ENCODE peak calls at places on chromosome 22, in six cellular contexts. One of them, this sample, is unnamed.

GRCh38 chr22:48651036-48651890 is 1176.4 kb downstream of the BRD1 start:
- DNase-seq in breast epithelium: no peak
- DNase-seq in tibial nerve: no peak
- DNase-seq in astrocyte of the spinal cord: no peak
- DNase-seq in HFF-Myc: no peak
- DNase-seq in pancreas: no peak
- DNase-seq in this sample: no peak

GRCh38 chr22:23113067-23113846 is 28.5 kb downstream of the RSPH14 start:
- DNase-seq in breast epithelium: no peak
- DNase-seq in pancreas: no peak
- DNase-seq in tibial nerve: no peak
- DNase-seq in HFF-Myc: peak; percentile 46
- DNase-seq in astrocyte of the spinal cord: peak; percentile 22
- DNase-seq in this sample: no peak

GRCh38 chr22:36331912-36332622 is 55.7 kb downstream of the MYH9 start:
- DNase-seq in HFF-Myc: peak; percentile 57
- DNase-seq in pancreas: peak; percentile 51
- DNase-seq in breast epithelium: no peak
- DNase-seq in tibial nerve: peak; percentile 58
- DNase-seq in astrocyte of the spinal cord: peak; percentile 68
- DNase-seq in this sample: no peak

GRCh38 chr22:20549232-20549841 is 41.9 kb downstream of the MED15 start:
- DNase-seq in HFF-Myc: no peak
- DNase-seq in astrocyte of the spinal cord: peak; percentile 46
- DNase-seq in pancreas: no peak
- DNase-seq in breast epithelium: no peak
- DNase-seq in tibial nerve: no peak
- DNase-seq in this sample: no peak

GRCh38 chr22:35782504-35782903 is 64.8 kb downstream of the APOL5 start:
- DNase-seq in tibial nerve: no peak
- DNase-seq in breast epithelium: no peak
- DNase-seq in HFF-Myc: no peak
- DNase-seq in pancreas: no peak
- DNase-seq in astrocyte of the spinal cord: peak; percentile 24
- DNase-seq in this sample: no peak

GRCh38 chr22:48576333-48577013 is 1251.2 kb downstream of the BRD1 start:
- DNase-seq in breast epithelium: no peak
- DNase-seq in tibial nerve: no peak
- DNase-seq in pancreas: no peak
- DNase-seq in astrocyte of the spinal cord: no peak
- DNase-seq in HFF-Myc: no peak
- DNase-seq in this sample: no peak

GRCh38 chr22:19846620-19847344 is 7.9 kb downstream of the GNB1L start:
- DNase-seq in astrocyte of the spinal cord: no peak
- DNase-seq in tibial nerve: no peak
- DNase-seq in HFF-Myc: no peak
- DNase-seq in breast epithelium: no peak
- DNase-seq in pancreas: no peak
- DNase-seq in this sample: no peak

GRCh38 chr22:23220485-23221350 is 40.4 kb downstream of the BCR start:
- DNase-seq in astrocyte of the spinal cord: no peak
- DNase-seq in HFF-Myc: no peak
- DNase-seq in tibial nerve: no peak
- DNase-seq in breast epithelium: no peak
- DNase-seq in pancreas: no peak
- DNase-seq in this sample: no peak

GRCh38 chr22:45448431-45448830 is 34.9 kb downstream of the RIBC2 start:
- DNase-seq in tibial nerve: peak; percentile 57
- DNase-seq in pancreas: no peak
- DNase-seq in HFF-Myc: no peak
- DNase-seq in astrocyte of the spinal cord: no peak
- DNase-seq in breast epithelium: no peak
- DNase-seq in this sample: no peak

GRCh38 chr22:33865248-33865647 is 55.0 kb downstream of the LARGE1 start:
- DNase-seq in tibial nerve: no peak
- DNase-seq in breast epithelium: no peak
- DNase-seq in HFF-Myc: no peak
- DNase-seq in pancreas: no peak
- DNase-seq in astrocyte of the spinal cord: no peak
- DNase-seq in this sample: no peak

GRCh38 chr22:44019416-44019815 is 4.7 kb upstream of the PARVB start:
- DNase-seq in tibial nerve: no peak
- DNase-seq in pancreas: no peak
- DNase-seq in HFF-Myc: no peak
- DNase-seq in breast epithelium: no peak
- DNase-seq in astrocyte of the spinal cord: no peak
- DNase-seq in this sample: no peak

GRCh38 chr22:44906248-44906936 is 103.4 kb downstream of the PHF21B start:
- DNase-seq in pancreas: no peak
- DNase-seq in HFF-Myc: no peak
- DNase-seq in tibial nerve: no peak
- DNase-seq in astrocyte of the spinal cord: no peak
- DNase-seq in breast epithelium: peak; percentile 37
- DNase-seq in this sample: no peak

GRCh38 chr22:35301370-35301874 is 1.7 kb downstream of the TOM1 start:
- DNase-seq in breast epithelium: no peak
- DNase-seq in pancreas: no peak
- DNase-seq in astrocyte of the spinal cord: peak; percentile 85
- DNase-seq in tibial nerve: no peak
- DNase-seq in HFF-Myc: no peak
- DNase-seq in this sample: no peak

GRCh38 chr22:22872722-22873708 is 14.6 kb upstream of the IGLL5 start:
- DNase-seq in astrocyte of the spinal cord: no peak
- DNase-seq in HFF-Myc: no peak
- DNase-seq in pancreas: no peak
- DNase-seq in breast epithelium: no peak
- DNase-seq in tibial nerve: no peak
- DNase-seq in this sample: no peak

GRCh38 chr22:41197046-41197807 is 7.9 kb upstream of the L3MBTL2 start:
- DNase-seq in HFF-Myc: no peak
- DNase-seq in tibial nerve: peak; percentile 68
- DNase-seq in astrocyte of the spinal cord: peak; percentile 39
- DNase-seq in breast epithelium: peak; percentile 71
- DNase-seq in pancreas: peak; percentile 81
- DNase-seq in this sample: no peak

GRCh38 chr22:20976291-20976877 is 5.7 kb upstream of the LZTR1 start:
- DNase-seq in astrocyte of the spinal cord: no peak
- DNase-seq in pancreas: no peak
- DNase-seq in tibial nerve: no peak
- DNase-seq in HFF-Myc: no peak
- DNase-seq in breast epithelium: no peak
- DNase-seq in this sample: no peak

GRCh38 chr22:36740716-36741115 is 35.2 kb downstream of the IFT27 start:
- DNase-seq in pancreas: no peak
- DNase-seq in HFF-Myc: no peak
- DNase-seq in astrocyte of the spinal cord: no peak
- DNase-seq in tibial nerve: no peak
- DNase-seq in breast epithelium: no peak
- DNase-seq in this sample: no peak

GRCh38 chr22:35345808-35346505 is 34.9 kb upstream of the HMOX1 start:
- DNase-seq in pancreas: no peak
- DNase-seq in astrocyte of the spinal cord: no peak
- DNase-seq in HFF-Myc: no peak
- DNase-seq in breast epithelium: no peak
- DNase-seq in tibial nerve: no peak
- DNase-seq in this sample: no peak

GRCh38 chr22:31935961-31936635 is 8.2 kb upstream of the YWHAH start:
- DNase-seq in pancreas: no peak
- DNase-seq in breast epithelium: no peak
- DNase-seq in tibial nerve: no peak
- DNase-seq in HFF-Myc: no peak
- DNase-seq in astrocyte of the spinal cord: no peak
- DNase-seq in this sample: no peak

GRCh38 chr22:38489142-38489541 is 17.0 kb downstream of the DDX17 start:
- DNase-seq in HFF-Myc: no peak
- DNase-seq in astrocyte of the spinal cord: no peak
- DNase-seq in breast epithelium: no peak
- DNase-seq in tibial nerve: no peak
- DNase-seq in pancreas: no peak
- DNase-seq in this sample: no peak

GRCh38 chr22:36612458-36612857 is 83.5 kb upstream of the EIF3D start:
- DNase-seq in astrocyte of the spinal cord: no peak
- DNase-seq in pancreas: peak; percentile 67
- DNase-seq in breast epithelium: no peak
- DNase-seq in tibial nerve: no peak
- DNase-seq in HFF-Myc: no peak
- DNase-seq in this sample: no peak

GRCh38 chr22:31983911-31984661 is 39.8 kb downstream of the YWHAH start:
- DNase-seq in astrocyte of the spinal cord: no peak
- DNase-seq in HFF-Myc: no peak
- DNase-seq in breast epithelium: no peak
- DNase-seq in tibial nerve: no peak
- DNase-seq in pancreas: no peak
- DNase-seq in this sample: no peak

DNA sequence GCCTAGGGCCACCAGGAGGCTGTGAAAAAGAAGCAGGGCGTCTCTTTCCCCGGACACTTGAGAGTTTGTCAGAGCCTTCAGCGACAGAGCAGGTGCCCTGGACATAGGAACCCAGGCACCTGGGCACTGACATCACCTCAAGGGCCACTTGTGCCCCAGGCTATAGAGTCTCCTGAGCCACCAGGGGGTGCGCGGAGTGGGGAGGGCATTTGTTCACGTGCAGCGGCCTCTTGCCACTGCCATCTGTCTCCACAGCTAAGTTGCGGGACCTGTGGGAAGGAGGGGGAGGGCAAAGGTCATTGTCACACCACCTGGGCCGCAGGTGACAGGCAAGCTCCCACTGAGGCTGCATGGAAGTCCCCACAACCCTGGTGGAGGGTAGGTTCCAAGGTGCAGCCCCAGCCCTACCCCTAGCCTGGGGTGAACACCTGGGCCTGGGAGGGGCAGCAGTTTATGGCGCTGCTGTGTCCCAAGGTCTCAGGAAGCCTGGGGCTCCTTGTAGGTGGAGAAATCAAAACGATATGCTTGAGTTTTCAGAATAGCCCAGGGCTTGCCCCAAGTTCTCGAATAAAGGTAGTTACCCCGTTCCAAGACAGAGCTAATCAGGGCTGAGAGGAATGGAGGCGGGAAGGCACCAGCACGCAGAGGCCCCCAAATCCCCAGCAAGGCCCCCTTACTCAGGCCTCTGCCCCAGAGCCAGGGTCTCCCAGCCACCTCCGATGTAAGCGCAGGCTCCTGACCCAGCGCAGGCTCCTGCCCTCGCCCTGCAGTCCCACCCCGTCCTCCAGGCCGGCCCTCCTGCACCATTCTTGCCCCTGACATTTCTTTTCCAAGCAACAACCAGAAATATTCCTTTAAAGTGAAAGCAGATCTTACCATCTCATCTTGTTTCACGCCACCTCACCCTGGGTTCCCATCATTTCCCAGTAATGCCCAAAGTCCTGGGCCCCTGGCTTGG is 79.3 kb downstream of the PIWIL3 start:
- DNase-seq in HFF-Myc: no peak
- DNase-seq in tibial nerve: no peak
- DNase-seq in astrocyte of the spinal cord: no peak
- DNase-seq in pancreas: no peak
- DNase-seq in breast epithelium: no peak
- DNase-seq in this sample: no peak
- H3K4me3 ChIP-seq in HFF-Myc: no peak overlapping the region
- H3K4me3 ChIP-seq in tibial nerve: no peak overlapping the region
- H3K4me3 ChIP-seq in astrocyte of the spinal cord: no peak overlapping the region
- H3K4me3 ChIP-seq in pancreas: no peak overlapping the region
- H3K4me3 ChIP-seq in breast epithelium: no peak overlapping the region
- H3K4me3 ChIP-seq in this sample: no peak overlapping the region

DNA sequence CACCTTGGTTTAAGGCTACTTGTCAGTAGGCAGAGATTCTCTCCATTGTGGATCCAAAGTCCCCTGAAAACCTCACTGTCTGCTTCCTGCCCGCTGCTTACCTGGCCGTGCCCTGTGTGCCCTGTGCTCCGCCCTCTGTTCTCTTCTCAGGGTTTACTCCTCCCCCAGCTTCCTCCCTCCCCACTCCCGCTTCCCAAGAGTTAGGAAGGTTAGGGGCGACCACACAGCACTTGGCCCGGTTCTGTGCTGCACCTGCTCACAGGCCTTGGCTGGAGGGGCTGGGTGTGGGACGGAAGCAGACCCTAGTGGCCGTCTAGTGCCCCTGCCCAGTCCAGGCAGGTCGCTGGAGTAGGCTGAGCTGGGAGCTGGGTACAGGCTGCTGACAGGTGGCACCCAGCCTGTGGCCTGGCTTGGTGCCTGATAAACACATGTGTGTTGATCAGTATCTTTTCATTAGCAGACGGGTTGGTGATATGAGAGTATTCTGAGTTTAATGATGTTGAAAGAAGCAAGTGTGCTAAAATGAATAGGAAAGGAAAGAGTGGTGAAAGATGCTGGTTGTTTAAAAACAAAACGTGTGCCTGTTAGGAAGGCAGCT is 40.5 kb downstream of the GRAMD4 start:
- DNase-seq in HFF-Myc: no peak
- DNase-seq in tibial nerve: no peak
- DNase-seq in breast epithelium: no peak
- DNase-seq in pancreas: peak; percentile 48
- DNase-seq in astrocyte of the spinal cord: no peak
- DNase-seq in this sample: no peak
- TF ChIP-seq CTCF in HFF-Myc: no peak
- TF ChIP-seq CTCF in tibial nerve: no peak
- TF ChIP-seq CTCF in breast epithelium: no peak
- TF ChIP-seq CTCF in pancreas: no peak
- TF ChIP-seq CTCF in astrocyte of the spinal cord: no peak
- TF ChIP-seq CTCF in this sample: no peak

GRCh38 chr22:28448625-28449024 is 231.0 kb downstream of the TTC28 start:
- DNase-seq in breast epithelium: no peak
- DNase-seq in pancreas: no peak
- DNase-seq in tibial nerve: no peak
- DNase-seq in astrocyte of the spinal cord: no peak
- DNase-seq in HFF-Myc: no peak
- DNase-seq in this sample: no peak
- H3K4me3 ChIP-seq in breast epithelium: no peak overlapping the region
- H3K4me3 ChIP-seq in pancreas: no peak overlapping the region
- H3K4me3 ChIP-seq in tibial nerve: no peak overlapping the region
- H3K4me3 ChIP-seq in astrocyte of the spinal cord: no peak overlapping the region
- H3K4me3 ChIP-seq in HFF-Myc: no peak overlapping the region
- H3K4me3 ChIP-seq in this sample: no peak overlapping the region

DNA sequence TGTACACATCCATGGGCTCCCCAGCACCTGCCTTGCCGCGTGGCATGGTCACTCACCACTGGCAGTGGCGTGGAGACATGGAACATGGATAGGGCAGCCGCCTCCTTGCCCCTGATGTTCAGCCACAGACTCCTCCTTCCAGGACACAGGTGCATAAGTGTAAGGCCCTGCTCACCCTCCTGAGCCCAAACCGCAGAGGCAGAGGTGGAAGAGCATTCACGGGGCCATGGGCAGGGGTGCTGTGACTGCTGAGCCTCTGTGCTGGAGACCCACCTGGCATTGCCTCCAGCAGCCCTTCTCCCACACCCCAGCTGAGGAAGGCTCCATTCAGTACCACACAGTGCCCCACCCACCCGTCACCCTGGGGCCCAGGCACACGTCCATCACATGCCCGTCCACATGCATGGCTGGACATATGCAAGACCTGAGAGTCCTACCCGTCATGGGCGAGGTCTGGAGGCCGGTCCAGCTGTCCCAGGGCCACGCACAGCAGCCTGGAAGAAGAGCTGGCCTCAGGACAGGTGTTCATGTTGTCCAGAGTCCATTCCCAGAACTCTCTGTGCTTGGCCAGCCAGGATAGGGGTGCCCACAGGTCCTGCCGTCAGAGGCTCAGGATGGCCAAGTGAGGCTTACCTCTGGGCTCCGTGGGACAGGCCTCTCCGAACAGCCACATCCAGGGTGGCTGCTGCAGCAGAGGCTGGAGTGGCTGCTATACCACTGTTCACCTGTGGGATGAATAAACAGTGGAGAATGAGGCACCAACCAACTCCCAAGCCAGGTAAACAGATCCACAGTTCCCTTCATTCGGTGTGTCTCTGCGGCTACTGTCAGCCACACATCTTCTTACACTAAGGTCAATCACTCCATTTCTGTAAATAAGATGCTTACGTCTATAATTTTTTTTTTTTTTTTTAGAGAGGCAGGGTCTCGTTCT is 1.7 kb upstream of the TUBGCP6 start:
- DNase-seq in astrocyte of the spinal cord: no peak
- DNase-seq in breast epithelium: no peak
- DNase-seq in HFF-Myc: no peak
- DNase-seq in tibial nerve: no peak
- DNase-seq in pancreas: no peak
- DNase-seq in this sample: no peak
- TF ChIP-seq CTCF in astrocyte of the spinal cord: no peak
- TF ChIP-seq CTCF in breast epithelium: no peak
- TF ChIP-seq CTCF in HFF-Myc: no peak
- TF ChIP-seq CTCF in tibial nerve: no peak
- TF ChIP-seq CTCF in pancreas: no peak
- TF ChIP-seq CTCF in this sample: no peak